ENCODE peak calls at places on chromosomes 3 and 15, in five cellular contexts. W, Y, I, D and Q are unnamed samples.

GRCh38 chr3:61522064-61522463 is 39.3 kb upstream of the PTPRG start:
- DNase-seq in W (no peak), Y (no peak), I (no peak), D (no peak), Q (no peak)

GRCh38 chr15:75694241-75695182 is 18.1 kb downstream of the CSPG4 start:
- DNase-seq in W (peak; percentile 60), Y (peak; percentile 82), I (peak; percentile 96), D (peak; percentile 39), Q (no peak)

GRCh38 chr3:103947062-103947461 is 1419.6 kb upstream of the ALCAM start:
- DNase-seq in W (no peak), Y (no peak), I (no peak), D (no peak), Q (no peak)

GRCh38 chr3:143885803-143886427 is 37.6 kb upstream of the SLC9A9 start:
- DNase-seq in W (peak; percentile 48), Y (no peak), I (peak; percentile 60), D (peak; percentile 55), Q (peak; percentile 38)

GRCh38 chr15:49619226-49619625 is 1.4 kb downstream of the FAM227B start:
- DNase-seq in W (no peak), Y (no peak), I (no peak), D (no peak), Q (no peak)

GRCh38 chr15:91482799-91483198 is 370.7 kb upstream of the SLCO3A1 start:
- DNase-seq in W (no peak), Y (no peak), I (no peak), D (no peak), Q (no peak)

GRCh38 chr3:178561239-178561638 is 25.0 kb downstream of the KCNMB2 start:
- DNase-seq in W (no peak), Y (no peak), I (no peak), D (no peak), Q (no peak)

GRCh38 chr15:28118531-28118930 is 19.4 kb upstream of the OCA2 start:
- DNase-seq in W (no peak), Y (no peak), I (no peak), D (no peak), Q (no peak)

GRCh38 chr3:86830566-86830965 is 160.4 kb downstream of the VGLL3 start:
- DNase-seq in W (no peak), Y (no peak), I (peak; percentile 49), D (no peak), Q (no peak)

GRCh38 chr3:52249683-52250082 is 4.1 kb downstream of the PPM1M start:
- DNase-seq in W (no peak), Y (no peak), I (no peak), D (no peak), Q (no peak)

GRCh38 chr3:71652786-71653419 is 69.4 kb upstream of the FOXP1 start:
- DNase-seq in W (peak; percentile 38), Y (peak; percentile 27), I (peak; percentile 73), D (peak; percentile 71), Q (peak; percentile 44)

GRCh38 chr3:346186-346585 is 149.6 kb downstream of the CHL1 start:
- DNase-seq in W (no peak), Y (no peak), I (no peak), D (no peak), Q (no peak)

GRCh38 chr15:52042051-52042851 is 23.2 kb downstream of the MAPK6 start:
- DNase-seq in W (no peak), Y (no peak), I (no peak), D (no peak), Q (no peak)

GRCh38 chr3:150114873-150115570 is 144.3 kb upstream of the PFN2 start:
- DNase-seq in W (no peak), Y (no peak), I (peak; percentile 26), D (no peak), Q (peak; percentile 53)

GRCh38 chr3:13078158-13078905 is 5.1 kb upstream of the IQSEC1 start:
- DNase-seq in W (no peak), Y (no peak), I (no peak), D (peak; percentile 59), Q (no peak)

GRCh38 chr3:9846231-9846630 is 2.4 kb upstream of the RPUSD3 start:
- DNase-seq in W (no peak), Y (no peak), I (no peak), D (no peak), Q (no peak)

GRCh38 chr3:195411831-195412230 is 31.0 kb downstream of the ACAP2 start:
- DNase-seq in W (no peak), Y (no peak), I (peak; percentile 71), D (no peak), Q (no peak)

GRCh38 chr3:182035324-182035723 is 323.6 kb downstream of the SOX2 start:
- DNase-seq in W (no peak), Y (no peak), I (no peak), D (no peak), Q (no peak)
- TF ChIP-seq CTCF in W (no peak), Y (no peak), I (no peak), D (no peak), Q (no peak)

DNA sequence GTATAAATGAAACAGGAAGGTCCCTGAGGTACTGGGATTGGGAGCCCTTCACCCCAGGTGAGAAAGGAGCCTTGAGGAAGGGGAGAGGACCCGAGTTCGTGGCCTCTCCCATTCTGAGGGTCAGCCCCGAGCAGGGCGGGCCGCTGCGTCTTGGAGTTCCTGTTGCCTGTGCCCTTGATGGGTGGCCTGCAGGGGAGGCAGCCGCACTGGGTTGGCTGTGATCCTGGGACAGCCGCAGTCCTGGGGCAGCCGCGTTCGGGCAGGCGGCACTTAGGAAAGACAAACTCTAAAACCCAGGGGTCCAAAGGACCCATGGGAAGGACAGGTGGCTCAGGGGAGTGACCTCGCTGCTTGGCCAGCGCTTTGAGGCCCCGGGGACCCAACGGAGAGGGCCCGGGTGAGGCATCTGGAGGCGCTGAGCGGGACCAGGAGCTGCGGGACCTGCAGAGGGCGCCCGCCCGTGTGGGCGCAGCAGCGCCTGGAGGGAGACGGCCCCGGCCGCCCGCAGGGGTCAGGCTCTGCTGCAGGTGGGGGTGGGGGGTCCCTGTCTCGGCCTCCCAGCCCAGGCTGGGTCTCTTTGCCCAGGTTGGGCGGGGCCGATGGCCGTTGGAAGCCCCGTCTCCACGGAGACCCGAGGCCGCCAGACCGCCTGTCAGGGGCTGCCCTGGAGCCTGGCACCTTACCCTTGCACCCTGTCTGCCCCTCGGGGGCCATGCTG is 65.1 kb downstream of the HMCES start:
- DNase-seq in W (peak; percentile 38), Y (peak; percentile 58), I (peak; percentile 43), D (peak; percentile 24), Q (peak; percentile 76)
- TF ChIP-seq CTCF in W (peak; percentile 58), Y (peak; percentile 30), I (peak; percentile 50), D (peak; percentile 72), Q (peak; percentile 79)

DNA sequence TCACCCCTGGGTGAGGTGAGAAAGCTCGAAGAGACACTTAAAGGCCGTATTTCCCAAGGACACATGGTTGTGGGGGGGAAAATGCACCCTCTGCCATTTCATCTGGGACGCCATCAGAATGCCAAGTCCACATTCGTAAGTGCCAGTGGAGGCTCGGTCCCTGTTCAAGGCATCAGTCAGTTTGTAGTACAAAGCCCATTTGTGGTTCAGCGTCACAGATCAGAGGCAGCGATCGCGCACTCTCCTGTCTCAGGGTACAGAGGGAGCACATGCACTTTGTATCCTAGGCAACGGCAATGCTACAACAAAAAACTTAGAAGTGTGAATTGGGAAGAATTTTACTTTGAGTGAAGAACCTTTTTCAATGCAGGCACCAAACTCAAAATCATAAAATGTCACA is 27.2 kb downstream of the SEMA6D start:
- DNase-seq in W (no peak), Y (no peak), I (no peak), D (no peak), Q (no peak)
- TF ChIP-seq CTCF in W (no peak), Y (no peak), I (no peak), D (no peak), Q (no peak)

DNA sequence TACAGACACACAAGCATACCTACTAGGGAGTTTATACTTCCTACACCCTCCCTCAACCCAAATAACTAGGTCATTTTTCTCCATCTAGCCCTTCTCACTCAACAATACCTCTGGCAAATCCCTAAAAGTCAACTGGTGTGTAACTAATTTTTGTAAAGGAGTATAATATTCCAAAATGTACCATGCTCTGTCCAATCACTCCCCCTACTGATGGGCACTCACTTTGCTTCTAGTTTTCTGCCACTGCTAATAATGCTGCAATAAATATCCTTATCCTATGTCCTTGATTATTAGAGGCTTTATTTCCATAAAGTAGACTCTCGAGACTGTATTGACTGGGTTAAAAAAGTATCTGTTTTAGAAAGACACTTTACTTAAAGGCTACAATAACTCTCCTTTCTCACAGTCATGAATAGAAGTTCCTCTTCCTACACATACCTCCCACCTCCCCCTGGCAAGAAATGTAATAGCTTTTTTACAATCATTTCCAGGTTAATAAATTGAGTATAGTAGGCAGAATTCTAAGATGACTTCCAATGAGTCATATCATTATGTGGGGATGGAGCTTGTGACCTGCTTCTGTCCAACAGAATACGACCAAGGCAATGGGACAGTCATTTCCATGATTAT is 30.0 kb downstream of the SHQ1 start:
- DNase-seq in W (peak; percentile 13), Y (no peak), I (peak; percentile 61), D (peak; percentile 22), Q (no peak)
- TF ChIP-seq CTCF in W (peak; percentile 63), Y (peak; percentile 60), I (peak; percentile 71), D (peak; percentile 85), Q (peak; percentile 46)

DNA sequence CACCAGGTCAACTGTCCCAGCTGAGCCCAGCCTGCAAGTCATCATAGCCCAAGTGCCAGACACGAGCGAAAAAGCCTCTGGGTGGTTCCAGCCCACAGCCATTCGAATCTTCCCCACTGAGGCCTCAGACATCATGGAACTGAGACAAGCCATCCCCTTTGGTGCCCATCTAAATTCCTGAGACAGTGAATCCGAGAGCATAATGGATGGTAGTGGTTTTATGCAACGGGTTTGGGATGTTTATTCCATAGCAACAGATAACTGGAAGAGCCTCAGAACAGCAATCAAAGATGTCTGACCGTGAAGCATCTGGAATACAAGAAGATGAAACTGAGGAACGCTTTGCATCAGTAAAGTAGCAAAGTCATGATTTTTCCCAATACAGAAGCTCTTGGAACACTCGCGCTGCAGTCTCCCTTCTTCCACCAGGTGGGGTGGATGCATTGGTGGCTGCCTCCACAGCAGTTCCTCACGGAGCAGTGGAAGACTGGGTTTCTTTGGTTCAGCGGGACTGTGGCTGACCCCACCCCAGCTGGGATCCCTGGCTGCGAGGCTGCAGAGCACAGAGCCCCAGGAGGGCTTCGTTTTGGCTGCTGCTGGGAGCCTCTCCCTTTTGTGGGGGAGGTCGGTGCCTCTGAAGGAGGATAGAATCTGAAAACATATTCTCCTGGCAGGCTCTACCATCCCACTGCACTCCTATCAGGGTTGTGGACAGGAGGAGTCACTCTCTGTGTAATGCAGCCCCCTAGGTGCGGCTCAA is 26.4 kb upstream of the PDE8A start:
- DNase-seq in W (peak; percentile 89), Y (peak; percentile 67), I (peak; percentile 84), D (peak; percentile 30), Q (peak; percentile 57)
- TF ChIP-seq CTCF in W (peak; percentile 90), Y (peak; percentile 64), I (peak; percentile 95), D (peak; percentile 67), Q (peak; percentile 64)